ENCODE peak calls at places on chromosomes 11 and 22, in seven cellular contexts. One of them, this sample, is unnamed. For H3K4me1, the result is how much of the 10 kb centered on the place peaks cover.

GRCh38 chr11:30758012-30758411 is 171.9 kb upstream of the MPPED2 start:
- DNase-seq in CD8-positive, alpha-beta T cell: no peak
- DNase-seq in tibial artery: no peak
- DNase-seq in transverse colon: no peak
- DNase-seq in aorta: no peak
- DNase-seq in thoracic aorta: no peak
- DNase-seq in MM.1S: no peak
- DNase-seq in this sample: no peak

GRCh38 chr11:43924112-43924855 is 18.2 kb upstream of the C11orf96 start:
- DNase-seq in CD8-positive, alpha-beta T cell: no peak
- DNase-seq in tibial artery: peak
- DNase-seq in transverse colon: no peak
- DNase-seq in aorta: no peak
- DNase-seq in thoracic aorta: no peak
- DNase-seq in MM.1S: no peak
- DNase-seq in this sample: no peak

GRCh38 chr11:118618115-118618990 is 10.9 kb downstream of the PHLDB1 start:
- DNase-seq in CD8-positive, alpha-beta T cell: no peak
- DNase-seq in tibial artery: peak
- DNase-seq in transverse colon: no peak
- DNase-seq in aorta: peak
- DNase-seq in thoracic aorta: no peak
- DNase-seq in MM.1S: no peak
- DNase-seq in this sample: no peak

GRCh38 chr11:45187375-45187774 is 40.9 kb downstream of the PRDM11 start:
- DNase-seq in CD8-positive, alpha-beta T cell: no peak
- DNase-seq in tibial artery: no peak
- DNase-seq in transverse colon: no peak
- DNase-seq in aorta: no peak
- DNase-seq in thoracic aorta: no peak
- DNase-seq in MM.1S: no peak
- DNase-seq in this sample: no peak

GRCh38 chr22:41247703-41248102 is 7.0 kb upstream of the CHADL start:
- DNase-seq in CD8-positive, alpha-beta T cell: no peak
- DNase-seq in tibial artery: no peak
- DNase-seq in transverse colon: no peak
- DNase-seq in aorta: no peak
- DNase-seq in thoracic aorta: no peak
- DNase-seq in MM.1S: no peak
- DNase-seq in this sample: no peak

GRCh38 chr11:105000797-105001196 is 22.2 kb downstream of the CASP5 start:
- DNase-seq in CD8-positive, alpha-beta T cell: peak
- DNase-seq in tibial artery: no peak
- DNase-seq in transverse colon: peak
- DNase-seq in aorta: peak
- DNase-seq in thoracic aorta: no peak
- DNase-seq in MM.1S: peak
- DNase-seq in this sample: no peak

GRCh38 chr11:67119577-67120391 is 721 bp downstream of the KDM2A start:
- DNase-seq in CD8-positive, alpha-beta T cell: no peak
- DNase-seq in tibial artery: peak
- DNase-seq in transverse colon: peak
- DNase-seq in aorta: no peak
- DNase-seq in thoracic aorta: no peak
- DNase-seq in MM.1S: peak
- DNase-seq in this sample: no peak

GRCh38 chr11:110000858-110001257 is 92.3 kb upstream of the ZC3H12C start:
- DNase-seq in CD8-positive, alpha-beta T cell: no peak
- DNase-seq in tibial artery: no peak
- DNase-seq in transverse colon: no peak
- DNase-seq in aorta: no peak
- DNase-seq in thoracic aorta: no peak
- DNase-seq in MM.1S: no peak
- DNase-seq in this sample: no peak

GRCh38 chr22:29958170-29958569 is 75.2 kb downstream of the MTMR3 start:
- DNase-seq in CD8-positive, alpha-beta T cell: no peak
- DNase-seq in tibial artery: no peak
- DNase-seq in transverse colon: no peak
- DNase-seq in aorta: no peak
- DNase-seq in thoracic aorta: no peak
- DNase-seq in MM.1S: no peak
- DNase-seq in this sample: no peak

GRCh38 chr11:6480299-6480914 is 724 bp downstream of the ARFIP2 start:
- DNase-seq in CD8-positive, alpha-beta T cell: no peak
- DNase-seq in tibial artery: no peak
- DNase-seq in transverse colon: no peak
- DNase-seq in aorta: no peak
- DNase-seq in thoracic aorta: no peak
- DNase-seq in MM.1S: no peak
- DNase-seq in this sample: no peak

GRCh38 chr22:36151006-36151595 is 9.5 kb downstream of the APOL3 start:
- DNase-seq in CD8-positive, alpha-beta T cell: no peak
- DNase-seq in tibial artery: no peak
- DNase-seq in transverse colon: no peak
- DNase-seq in aorta: no peak
- DNase-seq in thoracic aorta: no peak
- DNase-seq in MM.1S: no peak
- DNase-seq in this sample: no peak

GRCh38 chr22:36149464-36149863 is 11.1 kb downstream of the APOL3 start:
- DNase-seq in CD8-positive, alpha-beta T cell: no peak
- DNase-seq in tibial artery: no peak
- DNase-seq in transverse colon: no peak
- DNase-seq in aorta: no peak
- DNase-seq in thoracic aorta: no peak
- DNase-seq in MM.1S: no peak
- DNase-seq in this sample: no peak

GRCh38 chr22:36145881-36146280 is 14.7 kb downstream of the APOL3 start:
- DNase-seq in CD8-positive, alpha-beta T cell: no peak
- DNase-seq in tibial artery: no peak
- DNase-seq in transverse colon: no peak
- DNase-seq in aorta: no peak
- DNase-seq in thoracic aorta: no peak
- DNase-seq in MM.1S: no peak
- DNase-seq in this sample: no peak

GRCh38 chr22:36147196-36147788 is 13.3 kb downstream of the APOL3 start:
- DNase-seq in CD8-positive, alpha-beta T cell: no peak
- DNase-seq in tibial artery: no peak
- DNase-seq in transverse colon: no peak
- DNase-seq in aorta: no peak
- DNase-seq in thoracic aorta: no peak
- DNase-seq in MM.1S: no peak
- DNase-seq in this sample: no peak

GRCh38 chr22:36148411-36148810 is 12.1 kb downstream of the APOL3 start:
- DNase-seq in CD8-positive, alpha-beta T cell: no peak
- DNase-seq in tibial artery: no peak
- DNase-seq in transverse colon: no peak
- DNase-seq in aorta: no peak
- DNase-seq in thoracic aorta: no peak
- DNase-seq in MM.1S: no peak
- DNase-seq in this sample: no peak
- H3K4me1 ChIP-seq in CD8-positive, alpha-beta T cell: under half
- H3K4me1 ChIP-seq in tibial artery: under half
- H3K4me1 ChIP-seq in transverse colon: under half
- H3K4me1 ChIP-seq in aorta: under half
- H3K4me1 ChIP-seq in thoracic aorta: under half
- H3K4me1 ChIP-seq in MM.1S: under half
- H3K4me1 ChIP-seq in this sample: under half

DNA sequence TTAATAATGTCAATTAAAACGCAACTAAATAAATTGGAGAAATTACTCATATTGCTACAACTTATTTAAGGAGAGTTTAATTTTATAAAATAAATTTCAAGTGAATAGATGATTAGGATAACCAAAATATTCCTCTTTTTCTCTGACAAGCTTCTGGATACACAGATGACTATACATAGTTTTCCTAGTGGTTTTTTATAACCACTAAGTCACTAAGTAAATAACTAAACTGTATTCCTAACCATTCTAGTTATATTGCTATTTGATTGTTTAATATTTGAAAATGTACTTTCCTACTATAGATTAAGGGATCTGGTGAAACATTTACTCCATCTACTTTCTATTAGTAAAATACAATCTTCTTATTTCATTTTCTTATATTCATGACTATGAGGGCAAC is 4.7 kb upstream of the ANGPTL5 start:
- DNase-seq in CD8-positive, alpha-beta T cell: no peak
- DNase-seq in tibial artery: no peak
- DNase-seq in transverse colon: no peak
- DNase-seq in aorta: no peak
- DNase-seq in thoracic aorta: no peak
- DNase-seq in MM.1S: no peak
- DNase-seq in this sample: no peak
- H3K4me3 ChIP-seq in CD8-positive, alpha-beta T cell: no peak
- H3K4me3 ChIP-seq in tibial artery: no peak
- H3K4me3 ChIP-seq in transverse colon: no peak
- H3K4me3 ChIP-seq in aorta: no peak
- H3K4me3 ChIP-seq in thoracic aorta: no peak
- H3K4me3 ChIP-seq in MM.1S: no peak
- H3K4me3 ChIP-seq in this sample: no peak

GRCh38 chr11:47961383-47961782 is 19.0 kb upstream of the PTPRJ start:
- DNase-seq in CD8-positive, alpha-beta T cell: no peak
- DNase-seq in tibial artery: no peak
- DNase-seq in transverse colon: no peak
- DNase-seq in aorta: no peak
- DNase-seq in thoracic aorta: no peak
- DNase-seq in MM.1S: no peak
- DNase-seq in this sample: no peak
- H3K4me1 ChIP-seq in CD8-positive, alpha-beta T cell: under half
- H3K4me1 ChIP-seq in tibial artery: under half
- H3K4me1 ChIP-seq in transverse colon: under half
- H3K4me1 ChIP-seq in aorta: under half
- H3K4me1 ChIP-seq in thoracic aorta: under half
- H3K4me1 ChIP-seq in MM.1S: under half
- H3K4me1 ChIP-seq in this sample: under half

DNA sequence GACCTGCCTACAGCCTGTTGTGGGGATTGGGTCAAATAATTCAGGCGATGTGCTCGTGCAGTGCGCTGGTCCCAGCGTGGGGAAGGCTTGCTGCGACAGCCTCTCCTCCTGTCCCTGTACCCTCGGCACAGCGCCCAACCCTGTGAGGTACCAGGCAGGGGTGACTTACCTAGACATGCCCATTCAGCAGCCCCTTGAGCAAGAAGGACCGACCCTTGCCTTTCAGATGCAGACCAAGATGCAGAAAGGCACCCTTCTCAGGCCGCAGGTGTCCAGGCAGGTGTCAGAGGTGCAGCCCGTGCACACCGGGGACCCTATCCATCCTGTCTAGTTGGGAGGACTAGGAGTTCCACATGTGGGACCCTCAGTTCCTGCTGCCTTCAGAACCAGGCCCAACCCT is 102.7 kb downstream of the BCR start:
- DNase-seq in CD8-positive, alpha-beta T cell: no peak
- DNase-seq in tibial artery: no peak
- DNase-seq in transverse colon: no peak
- DNase-seq in aorta: no peak
- DNase-seq in thoracic aorta: no peak
- DNase-seq in MM.1S: no peak
- DNase-seq in this sample: no peak
- H3K4me3 ChIP-seq in CD8-positive, alpha-beta T cell: no peak
- H3K4me3 ChIP-seq in tibial artery: no peak
- H3K4me3 ChIP-seq in transverse colon: no peak
- H3K4me3 ChIP-seq in aorta: no peak
- H3K4me3 ChIP-seq in thoracic aorta: no peak
- H3K4me3 ChIP-seq in MM.1S: no peak
- H3K4me3 ChIP-seq in this sample: no peak

GRCh38 chr11:58770627-58771457 is 39.1 kb upstream of the GLYAT start:
- DNase-seq in CD8-positive, alpha-beta T cell: no peak
- DNase-seq in tibial artery: no peak
- DNase-seq in transverse colon: no peak
- DNase-seq in aorta: no peak
- DNase-seq in thoracic aorta: no peak
- DNase-seq in MM.1S: no peak
- DNase-seq in this sample: no peak
- H3K4me1 ChIP-seq in CD8-positive, alpha-beta T cell: under half
- H3K4me1 ChIP-seq in tibial artery: under half
- H3K4me1 ChIP-seq in transverse colon: under half
- H3K4me1 ChIP-seq in aorta: under half
- H3K4me1 ChIP-seq in thoracic aorta: under half
- H3K4me1 ChIP-seq in MM.1S: under half
- H3K4me1 ChIP-seq in this sample: under half

DNA sequence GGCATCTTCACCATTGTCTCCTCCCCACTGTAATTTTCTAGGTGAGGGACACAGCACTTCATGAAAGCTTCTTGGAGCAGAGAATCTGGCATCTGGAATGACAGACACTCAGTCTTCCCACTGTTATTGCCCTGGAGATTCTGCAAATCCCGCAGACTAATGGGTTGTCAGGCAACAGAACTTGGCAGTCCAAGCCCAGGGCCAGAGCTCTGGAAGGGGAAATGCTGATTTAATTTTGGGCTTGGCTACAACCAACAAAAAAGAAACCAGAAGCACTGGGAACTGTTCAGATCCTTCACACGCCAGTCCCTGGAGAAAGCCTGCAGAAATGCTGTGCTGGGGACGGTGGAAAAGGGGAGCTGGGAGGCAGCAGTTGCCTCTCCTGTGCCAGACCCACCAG is 71.5 kb upstream of the BID start:
- DNase-seq in CD8-positive, alpha-beta T cell: no peak
- DNase-seq in tibial artery: no peak
- DNase-seq in transverse colon: no peak
- DNase-seq in aorta: no peak
- DNase-seq in thoracic aorta: no peak
- DNase-seq in MM.1S: no peak
- DNase-seq in this sample: no peak
- H3K4me3 ChIP-seq in CD8-positive, alpha-beta T cell: no peak
- H3K4me3 ChIP-seq in tibial artery: no peak
- H3K4me3 ChIP-seq in transverse colon: no peak
- H3K4me3 ChIP-seq in aorta: no peak
- H3K4me3 ChIP-seq in thoracic aorta: peak
- H3K4me3 ChIP-seq in MM.1S: no peak
- H3K4me3 ChIP-seq in this sample: no peak

GRCh38 chr11:63764712-63765631 is 3.6 kb downstream of the ZFTA start:
- DNase-seq in CD8-positive, alpha-beta T cell: no peak
- DNase-seq in tibial artery: peak
- DNase-seq in transverse colon: peak
- DNase-seq in aorta: peak
- DNase-seq in thoracic aorta: no peak
- DNase-seq in MM.1S: no peak
- DNase-seq in this sample: no peak
- H3K4me1 ChIP-seq in CD8-positive, alpha-beta T cell: under half
- H3K4me1 ChIP-seq in tibial artery: under half
- H3K4me1 ChIP-seq in transverse colon: under half
- H3K4me1 ChIP-seq in aorta: under half
- H3K4me1 ChIP-seq in thoracic aorta: under half
- H3K4me1 ChIP-seq in MM.1S: under half
- H3K4me1 ChIP-seq in this sample: under half

GRCh38 chr22:23565288-23565941 is 14.7 kb downstream of the IGLL1 start:
- DNase-seq in CD8-positive, alpha-beta T cell: no peak
- DNase-seq in tibial artery: peak
- DNase-seq in transverse colon: peak
- DNase-seq in aorta: peak
- DNase-seq in thoracic aorta: no peak
- DNase-seq in MM.1S: no peak
- DNase-seq in this sample: no peak
- H3K4me3 ChIP-seq in CD8-positive, alpha-beta T cell: peak
- H3K4me3 ChIP-seq in tibial artery: peak
- H3K4me3 ChIP-seq in transverse colon: peak
- H3K4me3 ChIP-seq in aorta: no peak
- H3K4me3 ChIP-seq in thoracic aorta: peak
- H3K4me3 ChIP-seq in MM.1S: peak
- H3K4me3 ChIP-seq in this sample: no peak